ENCODE peak calls at places on chromosomes 7 and 10, in four cellular contexts. One of them, this sample, is unnamed.

GRCh38 chr7:39661960-39662359 is 38.6 kb downstream of the RALA start:
- DNase-seq in kidney tubule cell: no peak
- DNase-seq in activated CD8-positive, alpha-beta memory T cell treated with anti-CD3 and anti-CD28 coated beads, Interleukin-2, amount 50 U/mL, for 48 hours: no peak
- DNase-seq in NCI-H774: no peak
- DNase-seq in this sample: no peak

GRCh38 chr10:22433875-22434274 is 88.6 kb downstream of the SPAG6 start:
- DNase-seq in kidney tubule cell: peak; percentile 93
- DNase-seq in activated CD8-positive, alpha-beta memory T cell treated with anti-CD3 and anti-CD28 coated beads, Interleukin-2, amount 50 U/mL, for 48 hours: no peak
- DNase-seq in NCI-H774: no peak
- DNase-seq in this sample: no peak

GRCh38 chr7:116621649-116622048 is 50.3 kb upstream of the MET start:
- DNase-seq in kidney tubule cell: no peak
- DNase-seq in activated CD8-positive, alpha-beta memory T cell treated with anti-CD3 and anti-CD28 coated beads, Interleukin-2, amount 50 U/mL, for 48 hours: no peak
- DNase-seq in NCI-H774: no peak
- DNase-seq in this sample: no peak

GRCh38 chr10:43045246-43045621 is 31.6 kb upstream of the RET start:
- DNase-seq in kidney tubule cell: no peak
- DNase-seq in activated CD8-positive, alpha-beta memory T cell treated with anti-CD3 and anti-CD28 coated beads, Interleukin-2, amount 50 U/mL, for 48 hours: no peak
- DNase-seq in NCI-H774: no peak
- DNase-seq in this sample: no peak

GRCh38 chr10:104085801-104086400 is at the start of gene COL17A1:
- DNase-seq in kidney tubule cell: no peak
- DNase-seq in activated CD8-positive, alpha-beta memory T cell treated with anti-CD3 and anti-CD28 coated beads, Interleukin-2, amount 50 U/mL, for 48 hours: no peak
- DNase-seq in NCI-H774: no peak
- DNase-seq in this sample: no peak

GRCh38 chr7:144027974-144028373 is 20.8 kb upstream of the OR2A5 start:
- DNase-seq in kidney tubule cell: no peak
- DNase-seq in activated CD8-positive, alpha-beta memory T cell treated with anti-CD3 and anti-CD28 coated beads, Interleukin-2, amount 50 U/mL, for 48 hours: no peak
- DNase-seq in NCI-H774: no peak
- DNase-seq in this sample: no peak

GRCh38 chr7:117065585-117066150 is 112.4 kb downstream of the ST7 start:
- DNase-seq in kidney tubule cell: no peak
- DNase-seq in activated CD8-positive, alpha-beta memory T cell treated with anti-CD3 and anti-CD28 coated beads, Interleukin-2, amount 50 U/mL, for 48 hours: no peak
- DNase-seq in NCI-H774: no peak
- DNase-seq in this sample: no peak

GRCh38 chr10:7407368-7408002 is 3.3 kb downstream of the SFMBT2 start:
- DNase-seq in kidney tubule cell: peak; percentile 10
- DNase-seq in activated CD8-positive, alpha-beta memory T cell treated with anti-CD3 and anti-CD28 coated beads, Interleukin-2, amount 50 U/mL, for 48 hours: no peak
- DNase-seq in NCI-H774: no peak
- DNase-seq in this sample: no peak

GRCh38 chr7:156999611-157000046 is 10.8 kb downstream of the MNX1 start:
- DNase-seq in kidney tubule cell: no peak
- DNase-seq in activated CD8-positive, alpha-beta memory T cell treated with anti-CD3 and anti-CD28 coated beads, Interleukin-2, amount 50 U/mL, for 48 hours: peak; percentile 49
- DNase-seq in NCI-H774: no peak
- DNase-seq in this sample: no peak

GRCh38 chr10:29102233-29102632 is 186.6 kb upstream of the LYZL1 start:
- DNase-seq in kidney tubule cell: no peak
- DNase-seq in activated CD8-positive, alpha-beta memory T cell treated with anti-CD3 and anti-CD28 coated beads, Interleukin-2, amount 50 U/mL, for 48 hours: no peak
- DNase-seq in NCI-H774: no peak
- DNase-seq in this sample: no peak

GRCh38 chr10:14782691-14783363 is 8.1 kb upstream of the FAM107B start:
- DNase-seq in kidney tubule cell: peak; percentile 94
- DNase-seq in activated CD8-positive, alpha-beta memory T cell treated with anti-CD3 and anti-CD28 coated beads, Interleukin-2, amount 50 U/mL, for 48 hours: peak; percentile 54
- DNase-seq in NCI-H774: no peak
- DNase-seq in this sample: no peak

GRCh38 chr7:83178066-83178465 is 15.4 kb upstream of the PCLO start:
- DNase-seq in kidney tubule cell: no peak
- DNase-seq in activated CD8-positive, alpha-beta memory T cell treated with anti-CD3 and anti-CD28 coated beads, Interleukin-2, amount 50 U/mL, for 48 hours: no peak
- DNase-seq in NCI-H774: no peak
- DNase-seq in this sample: no peak

GRCh38 chr7:155378959-155379871 is 78.7 kb upstream of the EN2 start:
- DNase-seq in kidney tubule cell: no peak
- DNase-seq in activated CD8-positive, alpha-beta memory T cell treated with anti-CD3 and anti-CD28 coated beads, Interleukin-2, amount 50 U/mL, for 48 hours: no peak
- DNase-seq in NCI-H774: no peak
- DNase-seq in this sample: no peak

GRCh38 chr10:1809139-1809755 is 71.9 kb upstream of the ADARB2 start:
- DNase-seq in kidney tubule cell: no peak
- DNase-seq in activated CD8-positive, alpha-beta memory T cell treated with anti-CD3 and anti-CD28 coated beads, Interleukin-2, amount 50 U/mL, for 48 hours: no peak
- DNase-seq in NCI-H774: no peak
- DNase-seq in this sample: peak; percentile 40

GRCh38 chr7:75617634-75618234 is 121.0 kb downstream of the HIP1 start:
- DNase-seq in kidney tubule cell: no peak
- DNase-seq in activated CD8-positive, alpha-beta memory T cell treated with anti-CD3 and anti-CD28 coated beads, Interleukin-2, amount 50 U/mL, for 48 hours: peak; percentile 76
- DNase-seq in NCI-H774: no peak
- DNase-seq in this sample: peak; percentile 32

GRCh38 chr7:144410441-144410840 is 6.9 kb upstream of the NOBOX start:
- DNase-seq in kidney tubule cell: no peak
- DNase-seq in activated CD8-positive, alpha-beta memory T cell treated with anti-CD3 and anti-CD28 coated beads, Interleukin-2, amount 50 U/mL, for 48 hours: no peak
- DNase-seq in NCI-H774: no peak
- DNase-seq in this sample: no peak

GRCh38 chr7:21140622-21141021 is 287.3 kb upstream of the SP4 start:
- DNase-seq in kidney tubule cell: peak; percentile 66
- DNase-seq in activated CD8-positive, alpha-beta memory T cell treated with anti-CD3 and anti-CD28 coated beads, Interleukin-2, amount 50 U/mL, for 48 hours: no peak
- DNase-seq in NCI-H774: no peak
- DNase-seq in this sample: no peak

GRCh38 chr10:23693895-23694294 is 255.0 kb downstream of the OTUD1 start:
- DNase-seq in kidney tubule cell: no peak
- DNase-seq in activated CD8-positive, alpha-beta memory T cell treated with anti-CD3 and anti-CD28 coated beads, Interleukin-2, amount 50 U/mL, for 48 hours: no peak
- DNase-seq in NCI-H774: no peak
- DNase-seq in this sample: no peak

GRCh38 chr10:69988094-69988493 is 64.6 kb upstream of the MACROH2A2 start:
- DNase-seq in kidney tubule cell: no peak
- DNase-seq in activated CD8-positive, alpha-beta memory T cell treated with anti-CD3 and anti-CD28 coated beads, Interleukin-2, amount 50 U/mL, for 48 hours: no peak
- DNase-seq in NCI-H774: no peak
- DNase-seq in this sample: no peak

GRCh38 chr10:101293007-101293723 is 60.8 kb upstream of the BTRC start:
- DNase-seq in kidney tubule cell: no peak
- DNase-seq in activated CD8-positive, alpha-beta memory T cell treated with anti-CD3 and anti-CD28 coated beads, Interleukin-2, amount 50 U/mL, for 48 hours: no peak
- DNase-seq in NCI-H774: no peak
- DNase-seq in this sample: no peak

GRCh38 chr10:38094923-38095574 is 912 bp downstream of the ZNF37A start:
- DNase-seq in kidney tubule cell: no peak
- DNase-seq in activated CD8-positive, alpha-beta memory T cell treated with anti-CD3 and anti-CD28 coated beads, Interleukin-2, amount 50 U/mL, for 48 hours: peak; percentile 53
- DNase-seq in NCI-H774: no peak
- DNase-seq in this sample: no peak

GRCh38 chr10:63200416-63200815 is 67.3 kb downstream of the NRBF2 start:
- DNase-seq in kidney tubule cell: no peak
- DNase-seq in activated CD8-positive, alpha-beta memory T cell treated with anti-CD3 and anti-CD28 coated beads, Interleukin-2, amount 50 U/mL, for 48 hours: no peak
- DNase-seq in NCI-H774: no peak
- DNase-seq in this sample: no peak

GRCh38 chr7:159105845-159106614 is 38.6 kb downstream of the VIPR2 start:
- DNase-seq in kidney tubule cell: peak; percentile 23
- DNase-seq in activated CD8-positive, alpha-beta memory T cell treated with anti-CD3 and anti-CD28 coated beads, Interleukin-2, amount 50 U/mL, for 48 hours: no peak
- DNase-seq in NCI-H774: no peak
- DNase-seq in this sample: no peak

GRCh38 chr10:47438857-47439474 is 44.9 kb downstream of the ANXA8 start:
- DNase-seq in kidney tubule cell: peak; percentile 77
- DNase-seq in activated CD8-positive, alpha-beta memory T cell treated with anti-CD3 and anti-CD28 coated beads, Interleukin-2, amount 50 U/mL, for 48 hours: no peak
- DNase-seq in NCI-H774: peak; percentile 52
- DNase-seq in this sample: no peak

GRCh38 chr10:10605551-10606081 is 412.1 kb upstream of the CELF2 start:
- DNase-seq in kidney tubule cell: no peak
- DNase-seq in activated CD8-positive, alpha-beta memory T cell treated with anti-CD3 and anti-CD28 coated beads, Interleukin-2, amount 50 U/mL, for 48 hours: no peak
- DNase-seq in NCI-H774: no peak
- DNase-seq in this sample: no peak

GRCh38 chr7:81327873-81328272 is 409.0 kb upstream of the SEMA3C start:
- DNase-seq in kidney tubule cell: no peak
- DNase-seq in activated CD8-positive, alpha-beta memory T cell treated with anti-CD3 and anti-CD28 coated beads, Interleukin-2, amount 50 U/mL, for 48 hours: no peak
- DNase-seq in NCI-H774: no peak
- DNase-seq in this sample: no peak

GRCh38 chr10:91689731-91690168 is 56.9 kb upstream of the PPP1R3C start:
- DNase-seq in kidney tubule cell: peak; percentile 51
- DNase-seq in activated CD8-positive, alpha-beta memory T cell treated with anti-CD3 and anti-CD28 coated beads, Interleukin-2, amount 50 U/mL, for 48 hours: no peak
- DNase-seq in NCI-H774: no peak
- DNase-seq in this sample: no peak

GRCh38 chr10:43057231-43057711 is 19.6 kb upstream of the RET start:
- DNase-seq in kidney tubule cell: no peak
- DNase-seq in activated CD8-positive, alpha-beta memory T cell treated with anti-CD3 and anti-CD28 coated beads, Interleukin-2, amount 50 U/mL, for 48 hours: no peak
- DNase-seq in NCI-H774: no peak
- DNase-seq in this sample: no peak

GRCh38 chr7:130844811-130845580 is 111.0 kb upstream of the KLF14 start:
- DNase-seq in kidney tubule cell: peak; percentile 40
- DNase-seq in activated CD8-positive, alpha-beta memory T cell treated with anti-CD3 and anti-CD28 coated beads, Interleukin-2, amount 50 U/mL, for 48 hours: no peak
- DNase-seq in NCI-H774: no peak
- DNase-seq in this sample: no peak

GRCh38 chr10:103982639-103983038 is 15.7 kb downstream of the SLK start:
- DNase-seq in kidney tubule cell: no peak
- DNase-seq in activated CD8-positive, alpha-beta memory T cell treated with anti-CD3 and anti-CD28 coated beads, Interleukin-2, amount 50 U/mL, for 48 hours: no peak
- DNase-seq in NCI-H774: no peak
- DNase-seq in this sample: peak; percentile 5

GRCh38 chr7:24591152-24591551 is 17.9 kb downstream of the PALS2 start:
- DNase-seq in kidney tubule cell: no peak
- DNase-seq in activated CD8-positive, alpha-beta memory T cell treated with anti-CD3 and anti-CD28 coated beads, Interleukin-2, amount 50 U/mL, for 48 hours: no peak
- DNase-seq in NCI-H774: no peak
- DNase-seq in this sample: no peak

GRCh38 chr7:139687980-139688632 is 89.7 kb downstream of the HIPK2 start:
- DNase-seq in kidney tubule cell: peak; percentile 31
- DNase-seq in activated CD8-positive, alpha-beta memory T cell treated with anti-CD3 and anti-CD28 coated beads, Interleukin-2, amount 50 U/mL, for 48 hours: no peak
- DNase-seq in NCI-H774: no peak
- DNase-seq in this sample: peak; percentile 16

GRCh38 chr7:147971606-147972005 is 619.0 kb upstream of the C7orf33 start:
- DNase-seq in kidney tubule cell: no peak
- DNase-seq in activated CD8-positive, alpha-beta memory T cell treated with anti-CD3 and anti-CD28 coated beads, Interleukin-2, amount 50 U/mL, for 48 hours: no peak
- DNase-seq in NCI-H774: no peak
- DNase-seq in this sample: no peak

This sample was measured in occipital lobe.